ENCODE peak calls at places on chromosomes 3 and 15, in four cellular contexts. P, W, S and I are unnamed samples.

GRCh38 chr15:69167218-69167842 is 6.9 kb downstream of the GLCE start:
- DNase-seq in W (no peak), S (no peak), P (no peak), I (no peak)

GRCh38 chr15:75650908-75651809 is 3.4 kb downstream of the SNX33 start:
- DNase-seq in S (peak), W (peak), P (no peak), I (no peak)

GRCh38 chr3:88000853-88001252 is 58.0 kb downstream of the CGGBP1 start:
- DNase-seq in S (peak), P (no peak), W (no peak), I (no peak)

GRCh38 chr15:84976746-84977345 is 4.8 kb upstream of the PDE8A start:
- DNase-seq in W (no peak), P (no peak), S (no peak), I (no peak)

GRCh38 chr3:144645300-144645699 is 673.7 kb downstream of the DIPK2A start:
- DNase-seq in P (no peak), W (no peak), S (no peak), I (no peak)

GRCh38 chr3:139173372-139174108 is 128.8 kb upstream of the PRR23C start:
- DNase-seq in W (peak), P (no peak), S (no peak), I (no peak)

GRCh38 chr15:66836476-66837030 is 134.5 kb downstream of the SMAD6 start:
- DNase-seq in W (no peak), S (no peak), P (no peak), I (no peak)

GRCh38 chr3:58623961-58624360 is 42.6 kb downstream of the FAM3D start:
- DNase-seq in W (no peak), S (no peak), P (no peak), I (no peak)

GRCh38 chr3:129758921-129759320 is 134.6 kb downstream of the TMCC1 start:
- DNase-seq in P (no peak), W (no peak), S (peak), I (no peak)

GRCh38 chr3:80079886-80080285 is 312.1 kb upstream of the ROBO1 start:
- DNase-seq in W (no peak), P (no peak), S (no peak), I (no peak)

GRCh38 chr3:50160561-50160983 is 5.4 kb downstream of the SEMA3F start:
- DNase-seq in W (no peak), P (no peak), S (no peak), I (no peak)

GRCh38 chr15:100495861-100496260 is 32.9 kb downstream of the CERS3 start:
- DNase-seq in P (no peak), W (no peak), S (no peak), I (no peak)

GRCh38 chr15:77004189-77004588 is 9.3 kb downstream of the PSTPIP1 start:
- DNase-seq in S (no peak), W (no peak), P (no peak), I (no peak)

GRCh38 chr3:194269610-194270145 is 81.5 kb downstream of the CPN2 start:
- DNase-seq in P (no peak), W (peak), S (peak), I (no peak)

GRCh38 chr3:151301787-151302186 is 14.8 kb downstream of the GPR87 start:
- DNase-seq in S (peak), W (peak), P (no peak), I (no peak)

GRCh38 chr3:57682284-57682683 is 10.6 kb downstream of the DENND6A start:
- DNase-seq in W (peak), S (no peak), P (no peak), I (no peak)

GRCh38 chr3:196193738-196194541 is 17.3 kb downstream of the ZDHHC19 start:
- DNase-seq in W (no peak), S (no peak), P (no peak), I (no peak)

GRCh38 chr3:98977520-98977919 is 76.0 kb upstream of the DCBLD2 start:
- DNase-seq in S (peak), P (no peak), W (peak), I (no peak)

GRCh38 chr3:129553771-129554170 is 10.8 kb downstream of the H1-8 start:
- DNase-seq in S (no peak), W (no peak), P (no peak), I (no peak)

GRCh38 chr3:158220575-158220974 is 110.7 kb downstream of the RSRC1 start:
- DNase-seq in S (no peak), P (no peak), W (no peak), I (no peak)